ENCODE peak calls at places on chromosomes 2 and 18, in ten cellular contexts. O, F, C, Y, Z, Q, P, S, W and A are unnamed samples.

GRCh38 chr2:156539086-156539485 is 102.9 kb downstream of the GPD2 start:
- DNase-seq in S (no peak), Z (no peak), P (no peak), W (no peak), Y (no peak), O (no peak), C (no peak), F (no peak), Q (no peak), A (no peak)

GRCh38 chr2:141393214-141393545 is 737.6 kb downstream of the LRP1B start:
- DNase-seq in W (no peak), C (no peak), P (no peak), S (no peak), O (no peak), Z (no peak), Q (no peak), F (no peak), Y (no peak), A (no peak)

GRCh38 chr2:159982842-159983785 is 79.3 kb downstream of the PLA2R1 start:
- DNase-seq in Y (no peak), S (no peak), Q (no peak), W (no peak), C (no peak), F (no peak), P (no peak), Z (no peak), O (no peak), A (no peak)

GRCh38 chr2:192437653-192438052 is 242.9 kb upstream of the TMEFF2 start:
- DNase-seq in P (no peak), Z (no peak), W (no peak), Q (no peak), F (no peak), O (no peak), Y (no peak), S (no peak), C (no peak), A (no peak)

GRCh38 chr2:234003972-234004617 is 46.4 kb upstream of the SPP2 start:
- DNase-seq in S (no peak), F (peak; percentile 71), O (no peak), P (no peak), Q (no peak), Z (no peak), W (no peak), Y (peak; percentile 77), C (no peak), A (no peak)

GRCh38 chr18:12645751-12646203 is 12.1 kb downstream of the SPIRE1 start:
- DNase-seq in F (no peak), C (peak; percentile 72), Q (peak; percentile 31), W (no peak), S (no peak), Y (no peak), O (peak; percentile 31), P (no peak), Z (no peak), A (no peak)

GRCh38 chr2:134189009-134189717 is 64.7 kb upstream of the MGAT5 start:
- DNase-seq in Z (no peak), S (peak; percentile 54), W (no peak), Y (peak; percentile 13), C (no peak), O (no peak), P (no peak), Q (no peak), F (peak; percentile 10), A (no peak)

GRCh38 chr18:2994603-2995432 is 18.1 kb downstream of the LPIN2 start:
- DNase-seq in F (no peak), P (no peak), Y (no peak), S (peak; percentile 34), Q (peak; percentile 39), C (no peak), O (no peak), W (no peak), Z (no peak), A (peak; percentile 84)

GRCh38 chr2:2734308-2734707 is 403.2 kb upstream of the MYT1L start:
- DNase-seq in W (no peak), F (no peak), C (no peak), S (no peak), Q (no peak), P (no peak), Z (no peak), Y (no peak), O (no peak), A (no peak)

GRCh38 chr2:23286765-23287155 is 98.2 kb upstream of the KLHL29 start:
- DNase-seq in S (no peak), F (no peak), Q (peak; percentile 25), C (no peak), Y (no peak), Z (no peak), W (no peak), O (no peak), P (peak; percentile 88), A (no peak)

GRCh38 chr2:177618270-177619253 is 226.0 kb downstream of the AGPS start:
- DNase-seq in F (peak; percentile 81), P (peak; percentile 97), C (peak; percentile 96), S (peak; percentile 92), Y (peak; percentile 53), Z (peak; percentile 96), Q (peak; percentile 90), W (peak; percentile 95), O (peak; percentile 88), A (peak; percentile 93)

GRCh38 chr2:222364280-222364895 is 60.0 kb upstream of the SGPP2 start:
- DNase-seq in F (no peak), C (no peak), Y (no peak), S (no peak), Q (no peak), O (no peak), Z (no peak), W (no peak), P (no peak), A (no peak)

GRCh38 chr18:48007955-48008701 is 77.7 kb upstream of the SMAD2 start:
- DNase-seq in C (peak; percentile 88), Q (peak; percentile 68), S (peak; percentile 88), Y (no peak), W (peak; percentile 96), P (peak; percentile 92), Z (peak; percentile 73), O (peak; percentile 44), F (peak; percentile 71), A (peak; percentile 32)

GRCh38 chr2:11379558-11379957 is 35.1 kb upstream of the ROCK2 start:
- DNase-seq in F (no peak), S (no peak), W (no peak), P (no peak), Z (no peak), Y (no peak), C (no peak), Q (no peak), O (peak; percentile 48), A (no peak)

GRCh38 chr2:240215676-240216051 is 75.2 kb upstream of the OTOS start:
- DNase-seq in Y (no peak), F (no peak), W (no peak), O (no peak), Q (no peak), S (no peak), Z (no peak), P (no peak), C (no peak), A (no peak)

GRCh38 chr2:8628870-8629209 is 53.0 kb upstream of the ID2 start:
- DNase-seq in S (no peak), F (no peak), P (no peak), C (no peak), Q (no peak), Y (peak; percentile 49), Z (no peak), O (no peak), W (no peak), A (no peak)

GRCh38 chr2:104620840-104621239 is 233.1 kb upstream of the POU3F3 start:
- DNase-seq in Y (no peak), P (no peak), Q (no peak), C (no peak), Z (no peak), S (no peak), W (no peak), O (no peak), F (no peak), A (no peak)
- H3K4me1 ChIP-seq in Y (no peaks in the 10 kb centered on the region), P (no peaks in the 10 kb centered on the region), Q (no peaks in the 10 kb centered on the region), C (no peaks in the 10 kb centered on the region), Z (no peaks in the 10 kb centered on the region), S (no peaks in the 10 kb centered on the region), W (no peaks in the 10 kb centered on the region), O (no peaks in the 10 kb centered on the region), F (no peaks in the 10 kb centered on the region), A (no peaks in the 10 kb centered on the region)

GRCh38 chr2:189474526-189474925 is 33.3 kb downstream of the WDR75 start:
- DNase-seq in O (no peak), W (no peak), S (no peak), Q (no peak), Z (no peak), P (no peak), C (no peak), Y (no peak), F (no peak), A (no peak)

GRCh38 chr2:189481071-189481470 is 39.8 kb downstream of the WDR75 start:
- DNase-seq in Q (no peak), Z (no peak), S (no peak), P (no peak), Y (no peak), C (no peak), W (no peak), F (no peak), O (no peak), A (no peak)

DNA sequence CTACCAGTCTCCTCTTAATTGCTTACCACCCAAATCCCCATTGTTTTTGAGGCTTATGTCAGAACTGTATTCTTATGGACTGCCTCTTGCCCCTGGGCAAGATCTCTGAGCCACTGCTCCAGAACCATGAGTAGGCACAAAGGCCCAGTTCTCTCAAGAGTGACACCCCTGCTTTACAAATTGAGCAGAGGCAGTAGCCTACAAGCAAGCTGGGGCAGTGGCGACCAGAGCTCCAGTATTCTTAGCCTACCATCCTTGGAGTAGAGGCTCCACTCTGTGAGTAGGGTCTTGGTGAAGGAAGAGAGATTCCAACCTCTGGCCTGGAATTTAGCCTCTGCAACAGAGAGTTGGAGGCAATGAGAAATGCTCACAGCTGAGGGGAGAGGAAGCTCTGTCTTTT is 36.5 kb downstream of the WDR75 start:
- DNase-seq in F (no peak), W (no peak), C (no peak), Q (no peak), Y (no peak), P (no peak), S (no peak), Z (no peak), O (no peak), A (no peak)
- H3K4me1 ChIP-seq in F (no peaks in the 10 kb centered on the region), W (no peaks in the 10 kb centered on the region), C (no peaks in the 10 kb centered on the region), Q (no peaks in the 10 kb centered on the region), Y (no peaks in the 10 kb centered on the region), P (no peaks in the 10 kb centered on the region), S (no peaks in the 10 kb centered on the region), Z (no peaks in the 10 kb centered on the region), O (no peaks in the 10 kb centered on the region), A (no peaks in the 10 kb centered on the region)

GRCh38 chr2:19542796-19543195 is 184.4 kb upstream of the OSR1 start:
- DNase-seq in O (no peak), Q (no peak), P (no peak), F (no peak), Y (no peak), S (no peak), Z (no peak), W (no peak), C (no peak), A (no peak)
- H3K4me1 ChIP-seq in O (no peaks in the 10 kb centered on the region), Q (peaks cover 7% of the 10 kb centered on the region), P (no peaks in the 10 kb centered on the region), F (peaks cover 60% of the 10 kb centered on the region), Y (peaks cover 15% of the 10 kb centered on the region), S (no peaks in the 10 kb centered on the region), Z (no peaks in the 10 kb centered on the region), W (no peaks in the 10 kb centered on the region), C (no peaks in the 10 kb centered on the region), A (no peaks in the 10 kb centered on the region)

DNA sequence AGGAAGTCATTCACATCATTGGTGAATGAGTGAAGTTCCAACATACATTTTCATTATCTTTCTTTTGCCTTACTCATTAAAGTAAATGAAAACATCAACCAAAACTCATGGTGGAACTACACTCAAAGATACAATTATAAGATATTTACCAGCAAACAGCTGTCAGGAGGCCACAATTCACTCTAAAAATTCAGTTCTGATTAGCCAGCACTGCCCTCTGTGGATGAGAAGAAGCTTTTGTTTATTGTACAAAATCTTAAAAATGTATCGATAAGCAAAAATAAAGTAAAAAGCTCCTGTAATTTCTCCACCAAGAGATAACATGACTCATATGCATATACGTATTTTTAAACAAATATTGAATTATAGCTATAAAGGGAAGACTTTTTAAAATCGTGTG is 73.5 kb upstream of the RAPGEF4 start:
- DNase-seq in Z (no peak), Q (no peak), S (no peak), F (no peak), C (no peak), O (no peak), W (no peak), Y (no peak), P (no peak), A (no peak)
- H3K4me1 ChIP-seq in Z (no peaks in the 10 kb centered on the region), Q (no peaks in the 10 kb centered on the region), S (no peaks in the 10 kb centered on the region), F (no peaks in the 10 kb centered on the region), C (no peaks in the 10 kb centered on the region), O (no peaks in the 10 kb centered on the region), W (no peaks in the 10 kb centered on the region), Y (no peaks in the 10 kb centered on the region), P (no peaks in the 10 kb centered on the region), A (no peaks in the 10 kb centered on the region)